ENCODE peak calls at places on chromosomes 12 and 14, in ten cellular contexts. J is posterior vena cava; Q is naive thymus-derived CD8-positive, alpha-beta T cell; B is transverse colon; C is body of pancreas; R is hepatocyte; G is HS-5; O is CD4-positive, alpha-beta T cell; K is T-helper 1 cell; E is CMK. I is an unnamed sample.
A peak's percentile ranks its signal among the peaks of the same experiment; 100 is the strongest.

GRCh38 chr14:93096923-93097322 is 18.8 kb downstream of the ITPK1 start:
- DNase-seq in R (no peak), G (no peak), B (no peak), K (no peak), J (no peak), C (peak; percentile 29), O (no peak), Q (no peak), E (no peak), I (no peak)

GRCh38 chr12:116773276-116773731 is 35.2 kb downstream of the RNFT2 start:
- DNase-seq in E (no peak), R (no peak), O (no peak), K (no peak), C (no peak), B (no peak), J (no peak), Q (no peak), G (no peak), I (no peak)

GRCh38 chr12:50066402-50066801 is 9.0 kb downstream of the ASIC1 start:
- DNase-seq in R (no peak), C (no peak), E (no peak), O (no peak), J (no peak), B (peak; percentile 32), G (no peak), Q (no peak), K (no peak), I (no peak)

GRCh38 chr14:101135796-101136742 is 232.5 kb upstream of the RTL1 start:
- DNase-seq in G (no peak), J (no peak), C (no peak), O (no peak), E (no peak), B (no peak), K (no peak), R (no peak), Q (no peak), I (no peak)

GRCh38 chr12:58030566-58031279 is 89.4 kb downstream of the ATP23 start:
- DNase-seq in R (no peak), Q (no peak), E (no peak), C (no peak), J (no peak), G (peak; percentile 24), O (no peak), B (no peak), K (no peak), I (no peak)

GRCh38 chr14:70149766-70150165 is 39.0 kb downstream of the SLC8A3 start:
- DNase-seq in O (no peak), R (no peak), G (no peak), C (no peak), E (no peak), J (no peak), K (no peak), B (no peak), Q (no peak), I (no peak)

GRCh38 chr12:24718641-24719040 is 230.3 kb downstream of the BCAT1 start:
- DNase-seq in G (no peak), K (no peak), J (no peak), R (no peak), B (no peak), E (no peak), C (no peak), O (no peak), Q (no peak), I (no peak)

GRCh38 chr14:65191716-65192115 is 89.4 kb upstream of the MAX start:
- DNase-seq in O (no peak), Q (no peak), B (no peak), G (no peak), J (no peak), K (no peak), C (no peak), R (no peak), E (no peak), I (no peak)

GRCh38 chr12:68400231-68400829 is 68.2 kb upstream of the MDM1 start:
- DNase-seq in J (no peak), K (no peak), B (no peak), C (no peak), O (no peak), R (no peak), Q (no peak), G (no peak), E (no peak), I (no peak)

GRCh38 chr12:108840605-108841328 is 16.6 kb downstream of the SSH1 start:
- DNase-seq in E (no peak), G (no peak), Q (no peak), O (no peak), B (no peak), C (no peak), J (no peak), K (no peak), R (no peak), I (no peak)

GRCh38 chr14:25394356-25394755 is 344.4 kb upstream of the STXBP6 start:
- DNase-seq in J (no peak), K (no peak), C (no peak), R (no peak), Q (no peak), E (no peak), G (no peak), B (no peak), O (no peak), I (no peak)

GRCh38 chr12:92860521-92860920 is 68.6 kb downstream of the EEA1 start:
- DNase-seq in Q (no peak), K (no peak), J (no peak), B (no peak), R (no peak), G (no peak), E (no peak), C (no peak), O (no peak), I (no peak)

GRCh38 chr14:24843494-24843893 is 206.5 kb downstream of the STXBP6 start:
- DNase-seq in E (no peak), B (no peak), C (no peak), O (no peak), Q (no peak), J (no peak), R (no peak), G (no peak), K (no peak), I (no peak)

GRCh38 chr12:108457006-108457733 is 57.9 kb upstream of the FICD start:
- DNase-seq in K (peak; percentile 27), G (no peak), R (peak; percentile 79), C (peak; percentile 9), E (peak; percentile 9), Q (no peak), O (no peak), J (no peak), B (no peak), I (no peak)

GRCh38 chr12:4197922-4198763 is 75.4 kb upstream of the CCND2 start:
- DNase-seq in G (no peak), C (no peak), E (no peak), J (no peak), B (no peak), K (no peak), Q (no peak), R (no peak), O (no peak), I (no peak)

GRCh38 chr12:113907446-113908180 is 58.5 kb downstream of the RBM19 start:
- DNase-seq in O (no peak), C (no peak), B (no peak), G (no peak), K (no peak), R (no peak), E (no peak), J (no peak), Q (no peak), I (no peak)

GRCh38 chr12:70402597-70402996 is 36.5 kb downstream of the KCNMB4 start:
- DNase-seq in B (no peak), R (no peak), O (no peak), K (no peak), C (no peak), E (no peak), J (no peak), G (no peak), Q (no peak), I (no peak)

GRCh38 chr12:78439666-78440065 is 424.9 kb upstream of the SYT1 start:
- DNase-seq in O (no peak), K (no peak), E (no peak), C (no peak), B (no peak), Q (no peak), J (no peak), G (no peak), R (no peak), I (no peak)

GRCh38 chr12:104154806-104155205 is 16.8 kb upstream of the NFYB start:
- DNase-seq in K (no peak), R (no peak), J (no peak), E (no peak), C (no peak), B (no peak), O (no peak), G (no peak), Q (no peak), I (no peak)

GRCh38 chr12:67921286-67921685 is 68.0 kb upstream of the IFNG-AS1 start:
- DNase-seq in K (no peak), J (no peak), R (peak; percentile 46), G (no peak), O (no peak), E (no peak), C (peak; percentile 28), Q (no peak), B (no peak), I (no peak)

GRCh38 chr12:26046886-26047285 is 78.0 kb downstream of the BHLHE41 start:
- DNase-seq in R (no peak), C (no peak), Q (no peak), B (no peak), O (no peak), J (no peak), G (no peak), E (no peak), K (no peak), I (no peak)

GRCh38 chr12:132776816-132777568 is 15.4 kb upstream of the ANKLE2 start:
- DNase-seq in B (no peak), K (no peak), Q (no peak), E (no peak), J (no peak), O (no peak), C (peak; percentile 49), R (no peak), G (no peak), I (no peak)

GRCh38 chr14:73472182-73473114 is 14.1 kb upstream of the NUMB start:
- DNase-seq in C (no peak), O (no peak), R (peak; percentile 70), J (no peak), B (no peak), K (peak; percentile 60), G (no peak), Q (no peak), E (no peak), I (peak; percentile 26)

GRCh38 chr12:89733579-89734201 is 25.1 kb upstream of the ATP2B1 start:
- DNase-seq in R (peak; percentile 14), B (no peak), Q (no peak), C (no peak), G (peak; percentile 98), J (no peak), O (no peak), K (peak; percentile 71), E (peak; percentile 26), I (no peak)

GRCh38 chr14:53663709-53664108 is 292.9 kb downstream of the BMP4 start:
- DNase-seq in C (no peak), J (no peak), R (peak; percentile 54), O (no peak), G (no peak), K (no peak), E (no peak), Q (no peak), B (peak; percentile 11), I (no peak)

GRCh38 chr14:54529811-54530210 is 20.1 kb downstream of the CGRRF1 start:
- DNase-seq in G (no peak), Q (no peak), J (no peak), O (no peak), B (peak; percentile 58), R (no peak), C (no peak), K (no peak), E (no peak), I (no peak)

GRCh38 chr14:101584049-101584859 is 23.0 kb downstream of the DIO3 start:
- DNase-seq in Q (no peak), O (no peak), E (no peak), R (peak; percentile 44), C (no peak), K (no peak), G (peak; percentile 19), B (no peak), J (peak; percentile 76), I (no peak)

GRCh38 chr14:53924754-53925153 is 31.9 kb downstream of the BMP4 start:
- DNase-seq in G (peak; percentile 62), Q (no peak), C (no peak), E (no peak), O (no peak), J (no peak), R (peak; percentile 73), B (no peak), K (no peak), I (no peak)

I was measured in effector memory CD8-positive, alpha-beta T cell.